ENCODE peak calls at places on chromosome 15, in nine cellular contexts. J is GM23248; N is endodermal cell; G is psoas muscle; H is coronary artery; C is RWPE1; E is neural progenitor cell; W is naive thymus-derived CD4-positive, alpha-beta T cell; Z is stomach. R is an unnamed sample.

GRCh38 chr15:38398134-38398533 is 55.8 kb upstream of the FAM98B start:
- DNase-seq in N (no peak), G (peak; percentile 67), J (peak; percentile 94), H (no peak), E (no peak), C (peak; percentile 67), Z (no peak), W (no peak), R (no peak)

GRCh38 chr15:90471769-90472168 is 58.0 kb upstream of the CRTC3 start:
- DNase-seq in W (no peak), J (no peak), H (no peak), N (no peak), C (no peak), G (no peak), E (no peak), Z (no peak), R (peak; percentile 18)

GRCh38 chr15:55402707-55403106 is 5.5 kb downstream of the CCPG1 start:
- DNase-seq in W (no peak), C (no peak), H (no peak), N (no peak), G (no peak), Z (no peak), E (no peak), J (peak; percentile 45), R (no peak)

GRCh38 chr15:40847225-40847961 is 3.5 kb downstream of the SPINT1 start:
- DNase-seq in C (peak; percentile 78), N (peak; percentile 79), E (peak; percentile 76), J (no peak), H (no peak), G (no peak), Z (peak; percentile 84), W (no peak), R (peak; percentile 88)

GRCh38 chr15:51160484-51160883 is 65.8 kb upstream of the TNFAIP8L3 start:
- DNase-seq in W (no peak), Z (no peak), E (no peak), C (no peak), N (no peak), G (no peak), H (no peak), J (no peak), R (no peak)

GRCh38 chr15:89512631-89513030 is 16.2 kb upstream of the RHCG start:
- DNase-seq in E (no peak), J (no peak), N (no peak), W (no peak), H (peak; percentile 54), G (no peak), Z (no peak), C (no peak), R (no peak)

GRCh38 chr15:97023131-97023844 is 692.8 kb downstream of the NR2F2 start:
- DNase-seq in J (peak; percentile 0), H (no peak), C (no peak), N (no peak), Z (no peak), G (no peak), W (no peak), E (no peak), R (no peak)

GRCh38 chr15:83471307-83471866 is 24.2 kb downstream of the SH3GL3 start:
- DNase-seq in Z (no peak), W (no peak), J (no peak), H (no peak), E (no peak), C (no peak), N (no peak), G (no peak), R (no peak)

GRCh38 chr15:75861750-75862402 is 18.6 kb downstream of the UBE2Q2 start:
- DNase-seq in N (no peak), Z (no peak), W (no peak), E (no peak), G (no peak), C (no peak), J (peak; percentile 45), H (no peak), R (no peak)

GRCh38 chr15:79973445-79974180 is 2.6 kb upstream of the BCL2A1 start:
- DNase-seq in E (no peak), C (no peak), G (no peak), H (no peak), N (no peak), Z (no peak), W (no peak), J (no peak), R (no peak)

GRCh38 chr15:79035111-79035601 is 55.4 kb downstream of the RASGRF1 start:
- DNase-seq in C (peak; percentile 68), J (peak; percentile 29), N (peak; percentile 77), Z (no peak), E (peak; percentile 40), G (no peak), H (no peak), W (no peak), R (peak; percentile 83)

GRCh38 chr15:101500865-101501551 is 11.5 kb upstream of the PCSK6 start:
- DNase-seq in J (peak; percentile 14), C (no peak), N (no peak), Z (no peak), W (no peak), G (peak; percentile 50), H (no peak), E (no peak), R (no peak)
- H3K27ac ChIP-seq in J (no peak overlapping the region), C (peak overlapping the region; percentile 20), N (no peak overlapping the region), Z (no peak overlapping the region), W (no peak overlapping the region), G (peak overlapping the region; percentile 85), H (no peak overlapping the region), E (no peak overlapping the region), R (no peak overlapping the region)

DNA sequence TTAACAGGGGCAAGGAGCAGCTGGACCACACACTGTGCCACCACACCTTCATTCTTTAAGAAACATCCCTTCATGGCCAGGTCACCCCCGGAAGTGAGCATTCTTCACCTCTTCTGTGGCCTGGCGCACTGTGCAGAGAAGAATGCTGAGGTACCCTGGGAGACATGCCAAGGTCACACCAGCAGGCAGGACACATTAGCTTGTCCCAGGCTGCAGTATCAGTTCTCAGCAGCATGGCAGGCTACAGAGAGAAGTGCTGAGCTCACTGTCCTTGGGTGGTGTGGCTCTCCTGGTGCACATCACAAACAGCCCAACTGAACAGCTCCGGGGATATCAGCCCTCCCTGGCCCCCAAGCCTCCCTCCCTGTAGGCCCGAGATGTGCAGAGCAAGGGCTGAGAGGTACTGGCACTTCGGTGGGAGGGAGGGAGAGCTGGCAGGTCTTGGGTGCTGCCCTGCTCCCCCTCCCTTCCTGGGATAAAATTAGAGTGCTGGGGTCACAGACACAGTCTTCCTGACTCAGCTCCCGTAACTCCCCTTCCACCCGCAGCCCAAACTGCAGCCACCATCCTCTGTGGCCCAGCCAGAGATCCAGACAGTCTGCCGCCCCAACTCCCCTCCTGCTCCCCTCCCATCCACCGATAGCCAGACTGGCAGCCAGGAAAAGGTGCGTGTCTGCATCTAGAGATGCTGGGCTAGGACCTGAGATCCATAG is 13.4 kb downstream of the SEMA7A start:
- DNase-seq in Z (no peak), W (no peak), H (no peak), C (no peak), J (peak; percentile 45), G (no peak), N (no peak), E (no peak), R (no peak)
- H3K27ac ChIP-seq in Z (no peak overlapping the region), W (no peak overlapping the region), H (no peak overlapping the region), C (peak overlapping the region; percentile 25), J (peak overlapping the region; percentile 61), G (no peak overlapping the region), N (no peak overlapping the region), E (no peak overlapping the region), R (peak overlapping the region; percentile 69)

GRCh38 chr15:62739507-62739906 is 303.0 kb upstream of the TPM1 start:
- DNase-seq in N (no peak), J (peak; percentile 85), C (no peak), H (no peak), Z (no peak), E (no peak), W (no peak), G (no peak), R (no peak)

GRCh38 chr15:62741106-62741505 is 301.4 kb upstream of the TPM1 start:
- DNase-seq in G (no peak), C (no peak), H (no peak), E (no peak), W (no peak), Z (no peak), N (no peak), J (no peak), R (no peak)

GRCh38 chr15:62739082-62739481 is 303.5 kb upstream of the TPM1 start:
- DNase-seq in H (no peak), W (no peak), G (no peak), N (peak; percentile 31), C (peak; percentile 92), J (peak; percentile 93), E (no peak), Z (no peak), R (no peak)

GRCh38 chr15:62742409-62743171 is 300.0 kb upstream of the TPM1 start:
- DNase-seq in Z (peak; percentile 53), G (peak; percentile 83), H (peak; percentile 88), E (peak; percentile 81), N (peak; percentile 71), C (peak; percentile 71), W (peak; percentile 31), J (peak; percentile 97), R (peak; percentile 53)

DNA sequence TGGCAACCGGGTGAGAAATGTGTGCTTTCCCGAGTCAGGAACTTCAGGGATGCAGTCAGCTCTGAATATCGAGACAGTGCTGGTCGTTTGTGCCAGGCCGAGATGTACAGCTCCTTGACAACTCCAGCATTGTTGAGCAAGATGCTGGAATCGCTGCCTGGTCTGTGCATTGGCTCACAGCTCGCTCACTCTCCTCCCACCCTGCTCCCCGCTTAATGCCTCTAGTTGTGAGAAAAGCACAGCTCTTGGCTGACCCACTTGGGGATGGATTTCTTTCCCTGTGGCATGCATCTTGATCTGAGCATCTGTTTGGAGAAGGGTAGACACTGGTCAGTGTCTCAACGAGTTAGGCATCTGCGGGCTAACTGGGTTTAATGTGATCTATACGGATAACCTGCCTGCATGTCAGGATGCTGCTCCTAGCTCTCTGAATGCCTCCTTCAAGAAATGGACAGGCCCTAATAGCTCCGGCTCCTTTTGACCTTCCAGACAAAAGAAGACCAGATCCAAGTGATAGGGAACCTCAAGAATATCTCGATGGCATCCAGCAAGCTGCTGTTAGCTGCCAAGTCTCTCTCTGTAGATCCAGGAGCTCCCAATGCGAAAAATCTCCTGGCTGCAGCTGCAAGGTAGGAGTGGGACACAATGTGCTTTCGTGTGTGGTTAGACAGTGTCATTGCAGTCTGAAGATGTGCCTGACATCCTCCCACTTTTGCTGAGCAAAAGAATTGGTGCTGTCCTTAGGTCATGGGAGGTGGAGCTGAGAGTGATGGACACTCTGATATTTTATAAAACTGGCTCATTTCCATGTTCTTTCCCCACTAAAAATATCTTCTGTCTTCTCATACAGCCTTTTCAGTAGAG is 302.2 kb upstream of the TPM1 start:
- DNase-seq in C (no peak), W (no peak), J (no peak), Z (no peak), E (no peak), G (no peak), N (no peak), H (no peak), R (no peak)
- H3K27ac ChIP-seq in C (no peak overlapping the region), W (no peak overlapping the region), J (peak overlapping the region; percentile 79), Z (no peak overlapping the region), E (no peak overlapping the region), G (no peak overlapping the region), N (no peak overlapping the region), H (no peak overlapping the region), R (no peak overlapping the region)

DNA sequence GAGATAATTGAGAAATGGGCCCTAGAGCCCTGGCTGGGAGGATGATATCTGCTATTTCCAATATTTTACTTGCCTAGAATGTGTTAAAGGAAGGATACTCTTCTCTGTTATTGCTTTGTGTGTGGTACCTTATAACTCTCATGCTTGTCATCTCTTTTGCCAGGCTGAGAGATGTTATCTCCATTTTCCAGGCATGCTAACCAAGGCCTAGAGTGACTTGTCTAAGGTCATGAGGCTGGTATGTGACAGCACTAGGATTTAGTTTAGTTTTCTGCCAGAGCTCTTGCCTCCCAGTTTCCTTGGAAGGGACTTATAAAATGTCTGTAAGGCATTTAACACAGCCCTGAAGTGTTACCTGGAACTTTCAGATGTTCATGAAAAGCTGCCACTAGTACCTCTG is 1.4 kb downstream of the CLK3 start:
- DNase-seq in H (no peak), Z (no peak), J (peak; percentile 51), C (no peak), E (no peak), N (no peak), G (no peak), W (no peak), R (no peak)
- H3K27ac ChIP-seq in H (peak overlapping the region; percentile 98), Z (peak overlapping the region; percentile 99), J (peak overlapping the region; percentile 90), C (peak overlapping the region; percentile 92), E (no peak overlapping the region), N (no peak overlapping the region), G (peak overlapping the region; percentile 100), W (peak overlapping the region; percentile 100), R (no peak overlapping the region)

R was measured in WERI-Rb-1.